ENCODE peak calls at places on chromosomes 6 and 20, in eight cellular contexts. V, Y, P, E, J, K, C and I are unnamed samples.

GRCh38 chr6:28258877-28259777 is at the start of gene NKAPL:
- DNase-seq in V (peak; percentile 72), Y (peak; percentile 92), P (no peak), E (peak; percentile 71), J (peak; percentile 86), K (peak; percentile 86), C (no peak), I (no peak)

GRCh38 chr6:116405147-116405546 is 34.4 kb downstream of the DSE start:
- DNase-seq in V (peak; percentile 56), Y (no peak), P (no peak), E (peak; percentile 34), J (peak; percentile 26), K (no peak), C (no peak), I (no peak)

GRCh38 chr6:6730831-6731230 is 142.3 kb downstream of the LY86 start:
- DNase-seq in V (no peak), Y (peak; percentile 74), P (no peak), E (no peak), J (peak; percentile 90), K (peak; percentile 89), C (no peak), I (no peak)

GRCh38 chr6:273441-274111 is 18.7 kb upstream of the DUSP22 start:
- DNase-seq in V (no peak), Y (no peak), P (no peak), E (no peak), J (peak; percentile 55), K (peak; percentile 47), C (no peak), I (no peak)

GRCh38 chr6:75430631-75431345 is 62.8 kb downstream of the FILIP1 start:
- DNase-seq in V (no peak), Y (no peak), P (no peak), E (no peak), J (peak; percentile 56), K (peak; percentile 39), C (no peak), I (no peak)

GRCh38 chr6:133548409-133548808 is 307.3 kb downstream of the EYA4 start:
- DNase-seq in V (no peak), Y (no peak), P (no peak), E (no peak), J (peak; percentile 80), K (peak; percentile 78), C (no peak), I (no peak)

GRCh38 chr6:169368200-169368599 is 114.6 kb upstream of the THBS2 start:
- DNase-seq in V (no peak), Y (no peak), P (no peak), E (no peak), J (no peak), K (no peak), C (no peak), I (no peak)

GRCh38 chr6:126268087-126268486 is 71.8 kb upstream of the CENPW start:
- DNase-seq in V (no peak), Y (no peak), P (no peak), E (no peak), J (no peak), K (no peak), C (peak; percentile 7), I (no peak)

GRCh38 chr6:32081168-32081624 is 27.9 kb downstream of the TNXB start:
- DNase-seq in V (no peak), Y (peak; percentile 80), P (no peak), E (no peak), J (peak; percentile 93), K (peak; percentile 91), C (peak; percentile 19), I (no peak)

GRCh38 chr6:81484251-81484650 is 268.2 kb downstream of the TENT5A start:
- DNase-seq in V (no peak), Y (no peak), P (no peak), E (no peak), J (no peak), K (no peak), C (no peak), I (no peak)

GRCh38 chr20:33832113-33832853 is 21.1 kb downstream of the CHMP4B start:
- DNase-seq in V (peak; percentile 18), Y (peak; percentile 52), P (no peak), E (no peak), J (peak; percentile 76), K (peak; percentile 78), C (no peak), I (no peak)

GRCh38 chr20:49391404-49392245 is 90.8 kb downstream of the KCNB1 start:
- DNase-seq in V (no peak), Y (no peak), P (no peak), E (no peak), J (no peak), K (no peak), C (no peak), I (no peak)